ENCODE peak calls at places on chromosome 22, in eight cellular contexts. T, Z, Q, J, N, K, Y and D are unnamed samples.

GRCh38 chr22:38850941-38851849 is 7.4 kb upstream of the NPTXR start:
- DNase-seq in Q (no peak), Y (no peak), T (no peak), K (peak; percentile 46), Z (no peak), J (no peak), N (no peak), D (no peak)

GRCh38 chr22:40203568-40203967 is 25.8 kb downstream of the TNRC6B start:
- DNase-seq in K (no peak), Z (no peak), N (no peak), Y (no peak), Q (no peak), T (no peak), J (no peak), D (no peak)

GRCh38 chr22:26707581-26707980 is 50.2 kb downstream of the MIAT start:
- DNase-seq in Y (no peak), J (no peak), K (no peak), N (no peak), Q (no peak), T (no peak), Z (no peak), D (no peak)

GRCh38 chr22:45905924-45906865 is 70.8 kb downstream of the WNT7B start:
- DNase-seq in Z (no peak), J (no peak), Q (no peak), T (no peak), N (no peak), Y (no peak), K (no peak), D (no peak)

GRCh38 chr22:47023871-47024270 is 261.4 kb downstream of the TBC1D22A start:
- DNase-seq in Y (peak; percentile 50), K (no peak), Z (no peak), Q (no peak), T (no peak), N (peak; percentile 4), J (no peak), D (no peak)

GRCh38 chr22:47370448-47371262 is 608.2 kb downstream of the TBC1D22A start:
- DNase-seq in Y (peak; percentile 65), T (no peak), Q (no peak), N (peak; percentile 15), Z (no peak), J (no peak), K (no peak), D (no peak)

GRCh38 chr22:39278040-39278439 is 33.3 kb upstream of the PDGFB start:
- DNase-seq in N (no peak), Q (no peak), K (no peak), T (no peak), Z (no peak), J (no peak), Y (no peak), D (no peak)

GRCh38 chr22:41436322-41437113 is 10.1 kb downstream of the TOB2 start:
- DNase-seq in Y (no peak), Z (no peak), J (no peak), N (no peak), Q (peak; percentile 33), K (no peak), T (no peak), D (no peak)

GRCh38 chr22:23910496-23911190 is 16.5 kb downstream of the MIF start:
- DNase-seq in K (no peak), Q (no peak), J (peak; percentile 42), T (no peak), Y (peak; percentile 60), N (no peak), Z (no peak), D (no peak)

GRCh38 chr22:23281406-23282088 is 101.2 kb downstream of the BCR start:
- DNase-seq in T (peak; percentile 95), Q (peak; percentile 100), N (peak; percentile 88), K (peak; percentile 19), Z (peak; percentile 93), Y (peak; percentile 92), J (no peak), D (peak; percentile 91)

GRCh38 chr22:30262917-30263741 is 3.5 kb downstream of the OSM start:
- DNase-seq in J (no peak), K (no peak), N (peak; percentile 80), T (peak; percentile 98), Y (peak; percentile 87), Z (peak; percentile 87), Q (peak; percentile 74), D (peak; percentile 51)

GRCh38 chr22:30262112-30262511 is 4.5 kb downstream of the OSM start:
- DNase-seq in J (no peak), T (no peak), K (no peak), N (no peak), Q (no peak), Z (no peak), Y (no peak), D (no peak)

GRCh38 chr22:30265851-30266444 is 703 bp downstream of the OSM start:
- DNase-seq in Y (no peak), Z (peak; percentile 78), N (peak; percentile 68), Q (peak; percentile 71), J (no peak), T (no peak), K (no peak), D (no peak)

GRCh38 chr22:30265131-30265720 is 1.4 kb downstream of the OSM start:
- DNase-seq in Y (no peak), J (no peak), N (no peak), T (no peak), Q (no peak), K (no peak), Z (no peak), D (no peak)

DNA sequence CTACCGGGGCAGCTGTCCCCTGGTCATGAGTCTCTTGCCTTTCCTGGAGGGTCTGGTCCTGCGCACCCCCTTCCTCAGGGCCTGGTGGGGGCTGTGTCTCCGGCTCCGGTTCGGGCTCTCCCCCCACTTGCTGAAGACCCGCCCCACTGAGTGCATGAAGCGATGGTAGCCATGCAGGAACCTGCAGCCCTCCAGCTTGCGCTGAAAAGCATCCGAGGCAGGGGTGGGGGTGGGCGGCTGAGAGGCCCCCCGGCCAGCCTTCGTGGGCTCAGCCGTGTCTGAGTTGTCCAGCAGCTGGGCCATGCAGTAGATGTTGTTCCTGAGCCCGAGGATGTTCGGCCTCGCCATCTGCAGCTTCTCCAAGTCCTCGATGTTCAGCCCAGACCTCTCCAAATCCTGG is 2.8 kb downstream of the OSM start:
- DNase-seq in J (no peak), K (no peak), Z (no peak), Q (no peak), N (no peak), T (no peak), Y (no peak), D (no peak)
- TF ChIP-seq POLR2AphosphoS5 in J (no peak), K (no peak), Z (no peak), Q (no peak), N (no peak), T (no peak), Y (no peak), D (no peak)

DNA sequence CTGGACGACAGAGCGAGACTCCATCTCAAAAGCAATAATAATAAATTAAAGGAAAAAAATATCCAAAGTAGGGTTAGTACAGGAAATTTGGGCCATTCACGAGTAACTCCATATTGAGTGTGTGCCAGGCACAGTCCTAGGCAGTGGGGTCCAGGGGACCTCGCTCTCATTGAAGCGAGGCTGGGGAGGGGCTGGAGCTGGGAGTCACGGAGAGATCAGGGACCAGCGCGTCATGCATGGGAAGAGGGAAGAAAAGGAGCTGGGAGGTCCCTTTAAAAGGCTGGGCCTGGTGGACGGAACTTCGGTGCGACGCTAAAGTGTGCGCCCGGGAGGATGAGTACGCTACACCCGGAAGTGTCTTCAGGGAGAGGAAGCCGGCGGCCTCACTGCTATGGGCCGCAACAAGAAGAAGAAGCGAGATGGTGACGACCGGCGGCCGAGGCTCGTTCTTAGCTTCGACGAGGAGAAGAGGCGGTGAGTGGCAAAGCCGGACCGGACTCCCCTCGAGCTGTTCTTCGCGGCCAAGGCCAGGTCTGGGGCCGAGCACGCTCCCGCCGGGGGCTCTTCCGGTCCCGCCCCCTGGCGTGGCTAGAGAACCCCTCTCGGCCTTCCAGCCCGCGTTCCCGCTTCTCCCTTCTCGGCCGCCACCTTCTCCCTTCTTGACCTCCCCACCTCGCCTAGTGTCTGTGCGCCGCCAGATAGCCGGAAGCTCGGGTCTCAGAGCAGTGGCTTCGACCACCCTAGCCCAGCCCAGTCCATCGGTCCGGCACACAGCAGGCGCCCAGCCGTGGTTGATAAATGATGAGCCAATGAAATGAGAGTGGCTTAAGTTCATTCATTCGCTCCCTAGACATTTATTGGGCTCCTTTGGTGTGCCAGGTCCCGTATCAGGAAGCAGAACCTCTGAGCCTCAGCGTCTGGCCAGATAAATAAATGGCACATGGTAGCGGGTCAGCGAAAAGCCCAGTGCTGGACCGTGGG is at the start of gene NOL12:
- DNase-seq in T (peak; percentile 91), K (peak; percentile 86), Q (peak; percentile 85), J (no peak), Y (peak; percentile 90), N (peak; percentile 85), Z (peak; percentile 92), D (peak; percentile 83)
- TF ChIP-seq POLR2A in T (peak; percentile 88), K (peak; percentile 44), Q (peak; percentile 81), J (no peak), Y (no peak), N (no peak), Z (peak; percentile 27), D (no peak)

GRCh38 chr22:48630848-48631247 is 1196.8 kb downstream of the BRD1 start:
- DNase-seq in Z (no peak), J (no peak), N (no peak), T (no peak), Q (no peak), Y (no peak), K (no peak), D (no peak)
- H3K4me3 ChIP-seq in Z (no peak overlapping the region), J (no peak overlapping the region), N (no peak overlapping the region), T (no peak overlapping the region), Q (no peak overlapping the region), Y (no peak overlapping the region), K (no peak overlapping the region), D (no peak overlapping the region)

GRCh38 chr22:17851754-17852153 is 77.5 kb upstream of the BID start:
- DNase-seq in T (no peak), Z (no peak), J (no peak), K (no peak), N (no peak), Q (no peak), Y (no peak), D (no peak)
- TF ChIP-seq POLR2AphosphoS5 in T (no peak), Z (no peak), J (no peak), K (no peak), N (no peak), Q (no peak), Y (no peak), D (peak; percentile 22)

GRCh38 chr22:30399718-30400117 is 2.9 kb downstream of the SEC14L2 start:
- DNase-seq in T (no peak), Z (no peak), K (no peak), Y (no peak), N (no peak), Q (no peak), J (no peak), D (no peak)

GRCh38 chr22:30397656-30398635 is 1.1 kb downstream of the SEC14L2 start:
- DNase-seq in J (no peak), Z (no peak), K (no peak), Q (peak; percentile 42), T (no peak), Y (no peak), N (no peak), D (no peak)

GRCh38 chr22:30400159-30400558 is 3.3 kb downstream of the SEC14L2 start:
- DNase-seq in N (no peak), Y (no peak), Q (no peak), T (no peak), K (no peak), J (no peak), Z (no peak), D (peak; percentile 47)

GRCh38 chr22:30398685-30399680 is 2.2 kb downstream of the SEC14L2 start:
- DNase-seq in K (no peak), Y (no peak), J (no peak), Z (no peak), Q (no peak), T (no peak), N (no peak), D (no peak)

GRCh38 chr22:30396871-30397655 is at the start of gene SEC14L2:
- DNase-seq in Z (peak; percentile 88), J (no peak), N (peak; percentile 79), T (peak; percentile 83), Q (no peak), Y (peak; percentile 89), K (peak; percentile 43), D (peak; percentile 84)
- TF ChIP-seq POLR2A in Z (peak; percentile 5), J (no peak), N (no peak), T (peak; percentile 43), Q (no peak), Y (no peak), K (peak; percentile 47), D (peak; percentile 18)